ENCODE peak calls at places on chromosome X, in seven cellular contexts. One of them, this sample, is unnamed.

GRCh38 chrX:53716328-53717088 is 30.0 kb upstream of the HUWE1 start:
- DNase-seq in epithelial cell of esophagus: no peak
- DNase-seq in A549: no peak
- DNase-seq in CD8-positive, alpha-beta T cell: peak
- DNase-seq in mucosa of descending colon: peak
- DNase-seq in astrocyte of the spinal cord: peak
- DNase-seq in fibroblast of mammary gland: peak
- DNase-seq in this sample: no peak

GRCh38 chrX:110408949-110409588 is 50.4 kb downstream of the RTL9 start:
- DNase-seq in epithelial cell of esophagus: no peak
- DNase-seq in A549: no peak
- DNase-seq in CD8-positive, alpha-beta T cell: no peak
- DNase-seq in mucosa of descending colon: no peak
- DNase-seq in astrocyte of the spinal cord: no peak
- DNase-seq in fibroblast of mammary gland: no peak
- DNase-seq in this sample: no peak

GRCh38 chrX:96713303-96713702 is 28.7 kb downstream of the DIAPH2 start:
- DNase-seq in epithelial cell of esophagus: no peak
- DNase-seq in A549: no peak
- DNase-seq in CD8-positive, alpha-beta T cell: no peak
- DNase-seq in mucosa of descending colon: peak
- DNase-seq in astrocyte of the spinal cord: no peak
- DNase-seq in fibroblast of mammary gland: no peak
- DNase-seq in this sample: no peak

GRCh38 chrX:16772460-16772859 is 13.8 kb upstream of the TXLNG start:
- DNase-seq in epithelial cell of esophagus: no peak
- DNase-seq in A549: no peak
- DNase-seq in CD8-positive, alpha-beta T cell: no peak
- DNase-seq in mucosa of descending colon: peak
- DNase-seq in astrocyte of the spinal cord: no peak
- DNase-seq in fibroblast of mammary gland: no peak
- DNase-seq in this sample: no peak

GRCh38 chrX:42967681-42968080 is 189.7 kb upstream of the PPP1R2C start:
- DNase-seq in epithelial cell of esophagus: no peak
- DNase-seq in A549: no peak
- DNase-seq in CD8-positive, alpha-beta T cell: no peak
- DNase-seq in mucosa of descending colon: no peak
- DNase-seq in astrocyte of the spinal cord: no peak
- DNase-seq in fibroblast of mammary gland: no peak
- DNase-seq in this sample: no peak

GRCh38 chrX:117538441-117539418 is 577.9 kb downstream of the KLHL13 start:
- DNase-seq in epithelial cell of esophagus: no peak
- DNase-seq in A549: no peak
- DNase-seq in CD8-positive, alpha-beta T cell: no peak
- DNase-seq in mucosa of descending colon: no peak
- DNase-seq in astrocyte of the spinal cord: no peak
- DNase-seq in fibroblast of mammary gland: no peak
- DNase-seq in this sample: no peak

GRCh38 chrX:54494166-54494969 is 1.7 kb downstream of the FGD1 start:
- DNase-seq in epithelial cell of esophagus: no peak
- DNase-seq in A549: no peak
- DNase-seq in CD8-positive, alpha-beta T cell: no peak
- DNase-seq in mucosa of descending colon: no peak
- DNase-seq in astrocyte of the spinal cord: peak
- DNase-seq in fibroblast of mammary gland: no peak
- DNase-seq in this sample: no peak

GRCh38 chrX:72272868-72273267 is 4.2 kb downstream of the RPS4X start:
- DNase-seq in epithelial cell of esophagus: peak
- DNase-seq in A549: no peak
- DNase-seq in CD8-positive, alpha-beta T cell: no peak
- DNase-seq in mucosa of descending colon: no peak
- DNase-seq in astrocyte of the spinal cord: peak
- DNase-seq in fibroblast of mammary gland: peak
- DNase-seq in this sample: no peak

GRCh38 chrX:121014826-121015225 is 29.3 kb upstream of the CT47A1 start:
- DNase-seq in epithelial cell of esophagus: no peak
- DNase-seq in A549: no peak
- DNase-seq in CD8-positive, alpha-beta T cell: no peak
- DNase-seq in mucosa of descending colon: no peak
- DNase-seq in astrocyte of the spinal cord: no peak
- DNase-seq in fibroblast of mammary gland: no peak
- DNase-seq in this sample: no peak

GRCh38 chrX:52577464-52578173 is 60.8 kb upstream of the XAGE1B start:
- DNase-seq in epithelial cell of esophagus: no peak
- DNase-seq in A549: no peak
- DNase-seq in CD8-positive, alpha-beta T cell: no peak
- DNase-seq in mucosa of descending colon: peak
- DNase-seq in astrocyte of the spinal cord: no peak
- DNase-seq in fibroblast of mammary gland: no peak
- DNase-seq in this sample: no peak

GRCh38 chrX:12447448-12448154 is 309.3 kb downstream of the FRMPD4 start:
- DNase-seq in epithelial cell of esophagus: peak
- DNase-seq in A549: no peak
- DNase-seq in CD8-positive, alpha-beta T cell: no peak
- DNase-seq in mucosa of descending colon: no peak
- DNase-seq in astrocyte of the spinal cord: peak
- DNase-seq in fibroblast of mammary gland: peak
- DNase-seq in this sample: no peak

GRCh38 chrX:100926453-100926852 is 2.3 kb downstream of the XKRX start:
- DNase-seq in epithelial cell of esophagus: peak
- DNase-seq in A549: no peak
- DNase-seq in CD8-positive, alpha-beta T cell: no peak
- DNase-seq in mucosa of descending colon: no peak
- DNase-seq in astrocyte of the spinal cord: no peak
- DNase-seq in fibroblast of mammary gland: peak
- DNase-seq in this sample: no peak

GRCh38 chrX:110733166-110733565 is 62.5 kb downstream of the CHRDL1 start:
- DNase-seq in epithelial cell of esophagus: no peak
- DNase-seq in A549: no peak
- DNase-seq in CD8-positive, alpha-beta T cell: no peak
- DNase-seq in mucosa of descending colon: no peak
- DNase-seq in astrocyte of the spinal cord: no peak
- DNase-seq in fibroblast of mammary gland: peak
- DNase-seq in this sample: no peak

GRCh38 chrX:65034292-65034640 is 58.0 kb upstream of the ZC4H2 start:
- DNase-seq in epithelial cell of esophagus: no peak
- DNase-seq in A549: no peak
- DNase-seq in CD8-positive, alpha-beta T cell: no peak
- DNase-seq in mucosa of descending colon: no peak
- DNase-seq in astrocyte of the spinal cord: no peak
- DNase-seq in fibroblast of mammary gland: no peak
- DNase-seq in this sample: no peak

GRCh38 chrX:109902665-109903064 is 100.2 kb upstream of the TMEM164 start:
- DNase-seq in epithelial cell of esophagus: no peak
- DNase-seq in A549: peak
- DNase-seq in CD8-positive, alpha-beta T cell: no peak
- DNase-seq in mucosa of descending colon: no peak
- DNase-seq in astrocyte of the spinal cord: peak
- DNase-seq in fibroblast of mammary gland: peak
- DNase-seq in this sample: no peak

GRCh38 chrX:115392871-115393270 is 103.4 kb downstream of the LUZP4 start:
- DNase-seq in epithelial cell of esophagus: no peak
- DNase-seq in A549: no peak
- DNase-seq in CD8-positive, alpha-beta T cell: no peak
- DNase-seq in mucosa of descending colon: no peak
- DNase-seq in astrocyte of the spinal cord: no peak
- DNase-seq in fibroblast of mammary gland: no peak
- DNase-seq in this sample: no peak

GRCh38 chrX:132257116-132257515 is 37.9 kb upstream of the RAP2C start:
- DNase-seq in epithelial cell of esophagus: no peak
- DNase-seq in A549: no peak
- DNase-seq in CD8-positive, alpha-beta T cell: no peak
- DNase-seq in mucosa of descending colon: no peak
- DNase-seq in astrocyte of the spinal cord: peak
- DNase-seq in fibroblast of mammary gland: peak
- DNase-seq in this sample: no peak

GRCh38 chrX:12139934-12140611 is 1.8 kb downstream of the FRMPD4 start:
- DNase-seq in epithelial cell of esophagus: peak
- DNase-seq in A549: no peak
- DNase-seq in CD8-positive, alpha-beta T cell: no peak
- DNase-seq in mucosa of descending colon: no peak
- DNase-seq in astrocyte of the spinal cord: no peak
- DNase-seq in fibroblast of mammary gland: no peak
- DNase-seq in this sample: no peak

GRCh38 chrX:18146954-18147353 is 73.7 kb downstream of the BEND2 start:
- DNase-seq in epithelial cell of esophagus: peak
- DNase-seq in A549: no peak
- DNase-seq in CD8-positive, alpha-beta T cell: no peak
- DNase-seq in mucosa of descending colon: peak
- DNase-seq in astrocyte of the spinal cord: peak
- DNase-seq in fibroblast of mammary gland: peak
- DNase-seq in this sample: no peak

GRCh38 chrX:95325185-95325584 is 1359.5 kb upstream of the DIAPH2 start:
- DNase-seq in epithelial cell of esophagus: no peak
- DNase-seq in A549: no peak
- DNase-seq in CD8-positive, alpha-beta T cell: no peak
- DNase-seq in mucosa of descending colon: no peak
- DNase-seq in astrocyte of the spinal cord: no peak
- DNase-seq in fibroblast of mammary gland: no peak
- DNase-seq in this sample: no peak

GRCh38 chrX:21756785-21757529 is 959 bp downstream of the SMPX start:
- DNase-seq in epithelial cell of esophagus: peak
- DNase-seq in A549: no peak
- DNase-seq in CD8-positive, alpha-beta T cell: no peak
- DNase-seq in mucosa of descending colon: no peak
- DNase-seq in astrocyte of the spinal cord: no peak
- DNase-seq in fibroblast of mammary gland: peak
- DNase-seq in this sample: no peak

GRCh38 chrX:35166023-35166422 is 223.4 kb downstream of the FAM47B start:
- DNase-seq in epithelial cell of esophagus: no peak
- DNase-seq in A549: no peak
- DNase-seq in CD8-positive, alpha-beta T cell: no peak
- DNase-seq in mucosa of descending colon: no peak
- DNase-seq in astrocyte of the spinal cord: no peak
- DNase-seq in fibroblast of mammary gland: no peak
- DNase-seq in this sample: peak

GRCh38 chrX:13085533-13085932 is 41.1 kb upstream of the FAM9C start:
- DNase-seq in epithelial cell of esophagus: no peak
- DNase-seq in A549: no peak
- DNase-seq in CD8-positive, alpha-beta T cell: peak
- DNase-seq in mucosa of descending colon: no peak
- DNase-seq in astrocyte of the spinal cord: no peak
- DNase-seq in fibroblast of mammary gland: no peak
- DNase-seq in this sample: no peak

GRCh38 chrX:11117751-11118150 is 6.6 kb downstream of the HCCS start:
- DNase-seq in epithelial cell of esophagus: no peak
- DNase-seq in A549: no peak
- DNase-seq in CD8-positive, alpha-beta T cell: no peak
- DNase-seq in mucosa of descending colon: no peak
- DNase-seq in astrocyte of the spinal cord: no peak
- DNase-seq in fibroblast of mammary gland: peak
- DNase-seq in this sample: no peak

GRCh38 chrX:111375747-111376146 is 36.2 kb downstream of the DCX start:
- DNase-seq in epithelial cell of esophagus: peak
- DNase-seq in A549: no peak
- DNase-seq in CD8-positive, alpha-beta T cell: no peak
- DNase-seq in mucosa of descending colon: no peak
- DNase-seq in astrocyte of the spinal cord: peak
- DNase-seq in fibroblast of mammary gland: peak
- DNase-seq in this sample: no peak

GRCh38 chrX:155434906-155435743 is 23.3 kb downstream of the F8A3 start:
- DNase-seq in epithelial cell of esophagus: no peak
- DNase-seq in A549: no peak
- DNase-seq in CD8-positive, alpha-beta T cell: no peak
- DNase-seq in mucosa of descending colon: no peak
- DNase-seq in astrocyte of the spinal cord: no peak
- DNase-seq in fibroblast of mammary gland: peak
- DNase-seq in this sample: no peak

GRCh38 chrX:43514820-43515219 is 141.3 kb upstream of the MAOA start:
- DNase-seq in epithelial cell of esophagus: no peak
- DNase-seq in A549: no peak
- DNase-seq in CD8-positive, alpha-beta T cell: no peak
- DNase-seq in mucosa of descending colon: no peak
- DNase-seq in astrocyte of the spinal cord: no peak
- DNase-seq in fibroblast of mammary gland: no peak
- DNase-seq in this sample: no peak

DNA sequence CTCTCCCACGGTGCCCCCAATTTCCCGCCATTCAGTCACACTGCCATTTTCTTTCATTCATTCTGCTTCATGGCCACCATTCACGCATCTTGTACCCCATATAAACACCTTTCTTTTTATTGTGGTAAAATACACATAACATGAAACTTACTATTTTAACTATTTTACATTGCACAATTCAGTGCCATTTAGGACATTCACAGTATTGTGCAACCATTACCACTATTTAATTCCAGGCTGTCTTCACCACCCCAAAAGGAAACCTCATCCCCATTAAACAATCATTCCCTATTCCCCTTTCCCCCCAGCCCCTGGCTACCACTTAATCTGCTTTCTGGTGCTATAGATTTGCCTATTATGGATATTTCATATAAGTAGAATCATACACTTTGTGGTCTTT is 16.0 kb downstream of the SPACA5 start:
- DNase-seq in epithelial cell of esophagus: no peak
- DNase-seq in A549: no peak
- DNase-seq in CD8-positive, alpha-beta T cell: no peak
- DNase-seq in mucosa of descending colon: no peak
- DNase-seq in astrocyte of the spinal cord: no peak
- DNase-seq in fibroblast of mammary gland: peak
- DNase-seq in this sample: no peak
- H3K4me3 ChIP-seq in epithelial cell of esophagus: no peak
- H3K4me3 ChIP-seq in A549: no peak
- H3K4me3 ChIP-seq in CD8-positive, alpha-beta T cell: no peak
- H3K4me3 ChIP-seq in mucosa of descending colon: no peak
- H3K4me3 ChIP-seq in astrocyte of the spinal cord: no peak
- H3K4me3 ChIP-seq in fibroblast of mammary gland: no peak
- H3K4me3 ChIP-seq in this sample: no peak

GRCh38 chrX:129655547-129656248 is 942 bp upstream of the APLN start:
- DNase-seq in epithelial cell of esophagus: peak
- DNase-seq in A549: no peak
- DNase-seq in CD8-positive, alpha-beta T cell: no peak
- DNase-seq in mucosa of descending colon: no peak
- DNase-seq in astrocyte of the spinal cord: no peak
- DNase-seq in fibroblast of mammary gland: no peak
- DNase-seq in this sample: no peak
- H3K4me3 ChIP-seq in epithelial cell of esophagus: no peak
- H3K4me3 ChIP-seq in A549: peak
- H3K4me3 ChIP-seq in CD8-positive, alpha-beta T cell: no peak
- H3K4me3 ChIP-seq in mucosa of descending colon: no peak
- H3K4me3 ChIP-seq in astrocyte of the spinal cord: no peak
- H3K4me3 ChIP-seq in fibroblast of mammary gland: no peak
- H3K4me3 ChIP-seq in this sample: no peak

DNA sequence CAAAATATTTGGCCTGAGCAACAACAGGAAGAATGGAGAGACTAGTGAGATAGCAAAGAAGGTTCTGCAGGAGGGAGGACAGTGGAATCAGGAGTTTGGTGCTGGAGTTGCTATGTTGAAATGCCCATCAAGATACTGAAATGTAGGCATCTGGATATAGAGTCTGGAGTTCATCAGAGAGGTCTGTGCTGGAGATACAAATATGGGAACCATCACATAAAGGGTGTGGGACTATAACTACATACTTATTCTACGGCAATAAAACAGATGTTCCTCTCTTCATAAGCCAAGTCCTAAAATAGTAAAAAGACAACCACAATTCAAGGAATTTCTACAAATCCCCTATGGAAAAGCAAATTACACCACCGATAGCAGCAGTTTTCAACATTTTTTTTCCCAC is 1.7 kb downstream of the MED14 start:
- DNase-seq in epithelial cell of esophagus: no peak
- DNase-seq in A549: no peak
- DNase-seq in CD8-positive, alpha-beta T cell: no peak
- DNase-seq in mucosa of descending colon: no peak
- DNase-seq in astrocyte of the spinal cord: no peak
- DNase-seq in fibroblast of mammary gland: no peak
- DNase-seq in this sample: no peak
- H3K4me3 ChIP-seq in epithelial cell of esophagus: no peak
- H3K4me3 ChIP-seq in A549: no peak
- H3K4me3 ChIP-seq in CD8-positive, alpha-beta T cell: peak
- H3K4me3 ChIP-seq in mucosa of descending colon: no peak
- H3K4me3 ChIP-seq in astrocyte of the spinal cord: peak
- H3K4me3 ChIP-seq in fibroblast of mammary gland: no peak
- H3K4me3 ChIP-seq in this sample: peak

GRCh38 chrX:40083120-40083978 is 14.4 kb downstream of the BCOR start:
- DNase-seq in epithelial cell of esophagus: no peak
- DNase-seq in A549: no peak
- DNase-seq in CD8-positive, alpha-beta T cell: no peak
- DNase-seq in mucosa of descending colon: peak
- DNase-seq in astrocyte of the spinal cord: no peak
- DNase-seq in fibroblast of mammary gland: no peak
- DNase-seq in this sample: no peak
- H3K4me3 ChIP-seq in epithelial cell of esophagus: peak
- H3K4me3 ChIP-seq in A549: no peak
- H3K4me3 ChIP-seq in CD8-positive, alpha-beta T cell: peak
- H3K4me3 ChIP-seq in mucosa of descending colon: no peak
- H3K4me3 ChIP-seq in astrocyte of the spinal cord: peak
- H3K4me3 ChIP-seq in fibroblast of mammary gland: peak
- H3K4me3 ChIP-seq in this sample: peak